ENCODE peak calls at places on chromosomes 6 and 20, in four cellular contexts. M is SW 1271, U is NCI-H1092 treated with DMSO at 0.1 percent for 48 hours, A is AG04449. B is an unnamed sample.

GRCh38 chr20:59173938-59174496 is 10.4 kb downstream of the ZNF831 start:
- DNase-seq in M (no peak), A (no peak), U (no peak), B (no peak)

GRCh38 chr20:36499723-36500501 is 41.4 kb upstream of the MYL9 start:
- DNase-seq in M (no peak), A (no peak), U (no peak), B (no peak)

GRCh38 chr6:40912158-40912946 is 126.7 kb downstream of the UNC5CL start:
- DNase-seq in U (peak), M (no peak), A (no peak), B (peak)

GRCh38 chr20:58906894-58907293 is 54.4 kb downstream of the GNAS start:
- DNase-seq in A (no peak), M (no peak), U (no peak), B (no peak)

GRCh38 chr6:55898342-55898741 is 23.0 kb upstream of the BMP5 start:
- DNase-seq in U (no peak), M (no peak), A (no peak), B (no peak)

GRCh38 chr20:61886721-61887658 is 178.7 kb downstream of the TAF4 start:
- DNase-seq in U (peak), M (no peak), A (no peak), B (peak)

GRCh38 chr20:63978319-63979220 is 872 bp downstream of the SAMD10 start:
- DNase-seq in M (peak), U (peak), A (no peak), B (no peak)

GRCh38 chr6:120785459-120786086 is 548.7 kb downstream of the TBC1D32 start:
- DNase-seq in A (no peak), U (no peak), M (no peak), B (no peak)

GRCh38 chr20:59508729-59509128 is 95.6 kb upstream of the PHACTR3 start:
- DNase-seq in A (no peak), M (no peak), U (no peak), B (no peak)

GRCh38 chr6:147285087-147285855 is 81.1 kb downstream of the STXBP5 start:
- DNase-seq in U (peak), A (no peak), M (no peak), B (no peak)

B was measured in keratinocyte.